ENCODE peak calls at places on chromosomes 2 and 18, in eight cellular contexts. X, J, P, Z, U, Q, H and G are unnamed samples.

GRCh38 chr2:232316382-232317190 is 62.0 kb upstream of the ALPP start:
- DNase-seq in Z (no peak), U (no peak), Q (no peak), J (peak), X (no peak), P (no peak), H (no peak), G (no peak)

GRCh38 chr2:191748050-191748449 is 70.1 kb downstream of the NABP1 start:
- DNase-seq in Q (no peak), U (no peak), H (no peak), J (no peak), Z (no peak), P (no peak), X (no peak), G (no peak)

GRCh38 chr2:68031546-68032160 is 31.2 kb downstream of the C1D start:
- DNase-seq in X (peak), P (no peak), U (no peak), Q (no peak), J (no peak), H (peak), Z (no peak), G (no peak)

GRCh38 chr18:50194623-50195532 is at the start of gene MYO5B:
- DNase-seq in P (no peak), Q (peak), Z (peak), H (peak), U (peak), J (no peak), X (peak), G (no peak)

GRCh38 chr2:235669983-235670962 is 176.4 kb downstream of the AGAP1 start:
- DNase-seq in U (peak), H (no peak), Z (peak), P (peak), J (peak), X (peak), Q (no peak), G (peak)

GRCh38 chr2:164794432-164795231 is 47.0 kb downstream of the COBLL1 start:
- DNase-seq in X (no peak), Q (no peak), J (no peak), U (no peak), H (no peak), Z (no peak), P (no peak), G (no peak)

GRCh38 chr2:227374158-227374557 is 4.9 kb downstream of the TM4SF20 start:
- DNase-seq in H (no peak), Q (no peak), Z (no peak), U (no peak), P (no peak), J (no peak), X (no peak), G (no peak)

GRCh38 chr2:38146302-38146916 is 70.5 kb upstream of the CYP1B1 start:
- DNase-seq in U (no peak), X (peak), P (peak), Z (peak), J (peak), Q (no peak), H (no peak), G (no peak)

GRCh38 chr18:32550958-32551357 is 80.3 kb upstream of the GAREM1 start:
- DNase-seq in Q (no peak), J (no peak), P (no peak), H (peak), U (no peak), Z (no peak), X (no peak), G (no peak)

GRCh38 chr2:239187464-239188253 is 213.2 kb downstream of the HDAC4 start:
- DNase-seq in Q (no peak), Z (no peak), J (peak), X (no peak), H (no peak), P (peak), U (peak), G (peak)

GRCh38 chr2:187593697-187594096 is 39.5 kb upstream of the TFPI start:
- DNase-seq in Q (no peak), Z (no peak), P (no peak), U (no peak), X (no peak), H (no peak), J (no peak), G (no peak)

GRCh38 chr2:160208662-160209229 is 8.7 kb upstream of the ITGB6 start:
- DNase-seq in J (no peak), U (no peak), X (no peak), P (no peak), Z (no peak), Q (no peak), H (no peak), G (no peak)

GRCh38 chr2:160210599-160211138 is 10.6 kb upstream of the ITGB6 start:
- DNase-seq in Q (peak), Z (peak), P (peak), U (peak), J (peak), X (peak), H (peak), G (no peak)

GRCh38 chr2:160207804-160208661 is 8.0 kb upstream of the ITGB6 start:
- DNase-seq in P (peak), X (peak), H (peak), J (peak), U (peak), Z (peak), Q (no peak), G (no peak)

GRCh38 chr2:160207271-160207670 is 7.2 kb upstream of the ITGB6 start:
- DNase-seq in X (no peak), H (no peak), P (no peak), U (no peak), J (no peak), Z (no peak), Q (no peak), G (no peak)

DNA sequence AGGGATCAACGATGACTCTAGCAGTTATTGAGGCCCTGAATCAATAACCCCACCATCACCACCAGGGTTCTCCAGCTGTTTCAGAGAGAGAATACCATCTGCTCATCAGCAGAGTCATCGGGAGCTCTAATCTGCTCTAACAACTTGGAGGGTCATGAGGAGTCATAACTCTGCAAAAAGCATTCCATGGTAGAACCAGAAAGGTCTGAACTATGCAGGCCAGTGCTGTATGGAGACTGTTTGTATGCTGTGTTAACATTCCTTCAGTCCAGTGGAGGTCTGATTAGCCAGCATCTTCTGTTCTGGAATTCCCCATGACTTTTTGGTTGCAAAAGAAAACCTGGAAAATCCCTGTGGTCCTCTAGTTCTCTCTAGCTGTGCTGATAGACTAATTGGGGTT is 9.4 kb upstream of the ITGB6 start:
- DNase-seq in P (no peak), U (no peak), J (no peak), Z (no peak), Q (no peak), X (no peak), H (no peak), G (no peak)
- TF ChIP-seq POLR2A in P (no peak), U (no peak), J (no peak), Z (no peak), Q (no peak), X (no peak), H (no peak), G (no peak)

GRCh38 chr18:58895385-58895784 is 30.7 kb downstream of the ZNF532 start:
- DNase-seq in J (no peak), Q (no peak), U (no peak), Z (no peak), X (no peak), H (no peak), P (no peak), G (no peak)
- H3K27ac ChIP-seq in J (no peak), Q (no peak), U (no peak), Z (peak), X (peak), H (no peak), P (no peak), G (no peak)

DNA sequence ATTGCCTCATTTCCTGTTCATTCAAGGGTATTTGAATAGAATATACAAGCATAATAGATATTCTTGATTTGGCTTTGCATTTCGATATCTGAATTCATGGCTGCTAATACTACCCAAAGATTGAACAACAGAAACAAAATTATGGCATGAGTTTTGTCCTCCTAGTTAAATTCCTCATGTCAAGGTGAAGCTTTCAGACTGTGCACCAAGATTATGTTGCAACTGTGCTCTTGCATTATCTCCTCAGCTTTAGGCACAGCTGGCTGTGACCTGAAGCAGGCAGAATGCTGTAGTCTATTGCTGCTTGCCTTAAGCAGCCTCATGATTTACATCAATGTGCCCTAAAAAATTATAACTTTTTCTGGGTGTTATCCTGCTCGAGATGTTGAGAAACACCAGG is 13.4 kb upstream of the TMX3 start:
- DNase-seq in U (no peak), Z (no peak), J (no peak), X (no peak), P (no peak), H (no peak), Q (no peak), G (no peak)
- TF ChIP-seq POLR2A in U (no peak), Z (no peak), J (no peak), X (no peak), P (no peak), H (no peak), Q (no peak), G (no peak)

GRCh38 chr2:237491515-237492118 is 4.6 kb downstream of the MLPH start:
- DNase-seq in H (no peak), U (peak), J (no peak), X (no peak), Z (no peak), Q (no peak), P (no peak), G (no peak)

GRCh38 chr2:237488901-237489860 is 2.1 kb downstream of the MLPH start:
- DNase-seq in J (no peak), H (no peak), Q (no peak), P (no peak), Z (peak), X (peak), U (peak), G (no peak)

GRCh38 chr2:237488295-237488694 is 1.2 kb downstream of the MLPH start:
- DNase-seq in P (no peak), U (peak), J (no peak), X (no peak), Z (no peak), H (no peak), Q (no peak), G (no peak)

GRCh38 chr2:237490805-237491194 is 3.7 kb downstream of the MLPH start:
- DNase-seq in J (no peak), P (no peak), Z (no peak), U (no peak), H (no peak), Q (no peak), X (no peak), G (no peak)

DNA sequence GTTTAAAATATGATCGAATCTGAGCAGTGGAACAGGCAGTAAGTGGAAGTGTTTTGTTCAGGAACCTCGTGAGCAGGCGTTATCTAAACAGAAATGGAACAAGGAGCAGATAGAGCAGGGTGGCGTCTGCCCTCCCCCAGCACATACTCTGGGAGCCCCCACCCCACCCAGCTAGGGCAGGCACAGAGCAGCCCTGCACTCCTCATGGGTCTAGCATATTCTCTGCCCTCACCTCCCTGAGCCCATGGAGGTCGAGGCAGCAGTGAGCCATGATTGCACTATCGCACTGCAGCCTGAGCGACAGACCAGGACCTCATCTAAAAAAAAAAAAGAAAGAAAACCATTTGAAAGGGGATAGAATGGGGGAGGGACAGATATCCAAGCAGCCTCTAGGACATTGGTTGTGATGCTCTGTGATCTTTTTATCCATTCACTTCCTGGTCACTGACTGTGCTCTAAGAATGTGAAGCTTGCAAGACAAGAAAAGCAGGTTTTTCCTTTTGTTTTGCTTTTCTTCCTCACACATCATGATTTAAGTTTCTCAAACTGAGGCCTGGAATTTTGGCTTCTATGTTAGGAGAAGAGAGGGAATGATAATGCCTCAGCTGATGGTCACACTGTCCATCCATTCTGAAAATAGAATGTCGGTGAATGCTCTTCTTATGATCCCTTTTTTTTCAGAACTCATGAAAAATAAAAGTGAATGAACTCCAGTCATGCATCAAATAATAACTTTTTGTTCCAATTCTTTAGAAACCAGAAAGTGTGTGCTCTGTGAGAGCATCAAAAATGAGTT is 3.2 kb downstream of the MLPH start:
- DNase-seq in X (no peak), P (no peak), Z (no peak), H (no peak), U (peak), Q (no peak), J (no peak), G (peak)
- H3K27ac ChIP-seq in X (peak), P (no peak), Z (peak), H (no peak), U (peak), Q (peak), J (no peak), G (peak)

DNA sequence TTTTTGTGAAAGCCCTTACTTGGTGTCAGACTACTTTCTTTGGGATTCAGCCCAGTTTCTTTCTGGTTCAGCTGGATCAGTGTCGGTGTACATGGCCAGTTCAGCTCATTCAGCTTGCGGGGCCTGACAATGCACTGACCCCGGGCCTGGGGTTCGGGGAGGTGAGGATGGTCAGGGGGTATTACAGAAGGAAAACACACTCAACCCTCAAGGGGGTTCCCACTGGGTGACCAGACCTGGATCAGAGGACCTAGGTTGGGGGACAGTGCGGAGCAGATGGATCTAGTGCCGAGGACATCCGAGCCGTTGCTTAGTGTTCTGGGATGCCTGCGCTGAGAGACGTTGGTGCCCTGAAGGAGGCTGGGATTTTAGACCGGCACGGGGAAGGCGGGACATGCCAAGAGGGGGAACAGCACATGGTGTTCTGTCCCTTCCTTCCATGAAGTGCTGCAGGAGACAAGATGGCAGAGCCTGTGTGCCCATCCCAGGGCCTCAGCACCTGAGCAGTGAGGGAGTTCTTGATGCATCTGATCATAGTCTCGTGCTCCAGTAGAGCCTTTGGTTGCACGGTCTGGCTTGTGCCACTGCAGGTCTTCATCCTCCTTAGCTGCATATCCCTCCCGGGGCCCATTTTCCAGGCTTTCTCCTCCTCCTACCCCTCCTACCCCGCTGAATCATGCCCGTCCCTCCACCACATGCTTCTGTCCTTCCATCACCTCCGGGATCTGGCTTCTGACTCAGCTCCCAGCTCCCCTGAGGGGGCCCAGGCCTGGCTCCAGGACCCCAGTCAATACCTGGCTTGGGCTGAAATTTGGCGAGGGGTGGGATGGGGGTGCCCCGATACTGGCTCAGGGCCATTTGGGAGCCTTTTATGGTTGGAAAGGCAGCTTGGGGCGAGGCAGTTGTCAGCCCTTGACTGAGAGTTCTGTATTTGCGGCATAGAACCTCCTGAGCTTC is 18.0 kb downstream of the SPEG start:
- DNase-seq in X (no peak), J (peak), U (no peak), Z (peak), Q (no peak), P (peak), H (no peak), G (no peak)
- TF ChIP-seq POLR2A in X (no peak), J (no peak), U (no peak), Z (no peak), Q (no peak), P (no peak), H (no peak), G (no peak)

DNA sequence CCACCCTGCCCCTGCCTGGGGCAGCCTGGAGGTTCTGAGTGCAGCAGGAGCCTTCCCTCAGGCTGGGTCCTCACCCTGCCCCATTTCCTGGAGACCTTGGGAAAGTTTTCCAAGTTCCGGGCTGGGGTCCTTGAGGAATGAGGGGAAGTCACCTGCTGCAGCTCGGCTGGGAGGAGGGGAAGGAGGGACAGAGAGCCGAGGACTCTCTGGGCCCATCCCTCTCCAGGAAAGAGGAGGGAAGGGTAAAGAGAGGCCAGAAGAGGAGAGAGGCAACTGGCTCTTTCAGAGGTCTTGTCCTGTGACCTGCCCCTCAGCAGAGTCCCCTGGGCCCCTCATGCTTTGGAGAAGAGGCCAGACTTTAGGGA is 144.2 kb upstream of the HAAO start:
- DNase-seq in X (no peak), U (no peak), Z (no peak), H (no peak), J (no peak), Q (no peak), P (no peak), G (no peak)
- H3K27ac ChIP-seq in X (no peak), U (no peak), Z (peak), H (no peak), J (no peak), Q (no peak), P (no peak), G (peak)

GRCh38 chr2:218896501-218897393 is 16.1 kb downstream of the WNT10A start:
- DNase-seq in Z (no peak), P (peak), X (peak), U (peak), H (no peak), J (no peak), Q (peak), G (no peak)
- TF ChIP-seq POLR2A in Z (no peak), P (no peak), X (no peak), U (no peak), H (no peak), J (no peak), Q (no peak), G (no peak)